ENCODE peak calls at places on chromosomes 4 and X, in five cellular contexts. B, D, K, S and P are unnamed samples.

GRCh38 chrX:46620505-46620904 is 46.9 kb downstream of the CHST7 start:
- DNase-seq in B (no peak), D (no peak), K (no peak), S (no peak), P (no peak)

GRCh38 chr4:18021470-18021719 is 160 bp downstream of the LCORL start:
- DNase-seq in B (no peak), D (no peak), K (no peak), S (no peak), P (no peak)

GRCh38 chr4:102586644-102587021 is 85.5 kb downstream of the NFKB1 start:
- DNase-seq in B (no peak), D (no peak), K (no peak), S (no peak), P (no peak)

GRCh38 chrX:84064164-84064563 is 123.8 kb downstream of the RPS6KA6 start:
- DNase-seq in B (no peak), D (no peak), K (no peak), S (no peak), P (no peak)

GRCh38 chrX:103467156-103467555 is 52.1 kb downstream of the RAB40A start:
- DNase-seq in B (no peak), D (no peak), K (no peak), S (no peak), P (no peak)

GRCh38 chr4:94406668-94407437 is 44.9 kb upstream of the PDLIM5 start:
- DNase-seq in B (peak; percentile 67), D (peak; percentile 87), K (peak; percentile 66), S (peak; percentile 73), P (peak; percentile 73)

GRCh38 chrX:37701588-37701987 is 16.0 kb downstream of the XK start:
- DNase-seq in B (no peak), D (no peak), K (peak; percentile 22), S (no peak), P (no peak)

GRCh38 chrX:14359316-14359715 is 170.0 kb upstream of the GLRA2 start:
- DNase-seq in B (no peak), D (no peak), K (no peak), S (no peak), P (no peak)

GRCh38 chr4:85968945-85969830 is 390.7 kb downstream of the MAPK10 start:
- DNase-seq in B (peak; percentile 15), D (no peak), K (peak; percentile 10), S (no peak), P (no peak)

GRCh38 chr4:1216869-1217294 is 32.0 kb downstream of the CTBP1 start:
- DNase-seq in B (no peak), D (no peak), K (no peak), S (no peak), P (no peak)
- TF ChIP-seq CTCF in B (no peak), D (no peak), K (no peak), S (no peak), P (no peak)

GRCh38 chr4:83993774-83994173 is 457.9 kb downstream of the GPAT3 start:
- DNase-seq in B (no peak), D (no peak), K (peak; percentile 16), S (no peak), P (no peak)
- TF ChIP-seq CTCF in B (peak; percentile 26), D (no peak), K (peak; percentile 11), S (peak; percentile 53), P (peak; percentile 16)

GRCh38 chrX:129823523-129823922 is 20.2 kb downstream of the ZDHHC9 start:
- DNase-seq in B (no peak), D (no peak), K (no peak), S (no peak), P (no peak)

GRCh38 chrX:129824620-129825019 is 19.1 kb downstream of the ZDHHC9 start:
- DNase-seq in B (no peak), D (no peak), K (no peak), S (no peak), P (no peak)

GRCh38 chrX:129825746-129826505 is 17.8 kb downstream of the ZDHHC9 start:
- DNase-seq in B (no peak), D (no peak), K (no peak), S (no peak), P (no peak)

DNA sequence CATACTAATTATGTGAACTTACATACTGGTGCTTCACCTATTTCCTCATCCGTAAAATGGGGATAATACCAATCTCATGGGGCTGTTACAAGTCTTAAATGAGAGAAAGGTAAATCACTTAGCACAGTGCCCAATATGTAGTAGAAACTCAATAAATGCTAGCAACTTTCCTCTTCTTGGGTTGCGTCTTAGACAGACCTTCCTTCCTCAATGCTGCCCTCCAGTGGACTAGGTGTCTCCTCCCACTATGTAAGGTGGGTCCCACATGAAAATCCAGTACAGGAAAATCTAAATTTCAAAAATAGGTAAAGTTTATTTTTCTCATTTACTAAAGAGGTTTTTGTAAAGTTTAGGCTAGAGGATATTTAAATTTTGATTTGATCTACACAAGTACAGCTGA is 20.6 kb downstream of the ZDHHC9 start:
- DNase-seq in B (no peak), D (no peak), K (peak; percentile 30), S (no peak), P (no peak)
- TF ChIP-seq CTCF in B (peak; percentile 57), D (no peak), K (peak; percentile 47), S (peak; percentile 54), P (peak; percentile 48)

GRCh38 chr4:108060164-108060563 is 70.5 kb downstream of the HADH start:
- DNase-seq in B (peak; percentile 4), D (peak; percentile 25), K (no peak), S (peak; percentile 41), P (no peak)
- TF ChIP-seq CTCF in B (peak; percentile 29), D (no peak), K (no peak), S (peak; percentile 57), P (peak; percentile 29)

DNA sequence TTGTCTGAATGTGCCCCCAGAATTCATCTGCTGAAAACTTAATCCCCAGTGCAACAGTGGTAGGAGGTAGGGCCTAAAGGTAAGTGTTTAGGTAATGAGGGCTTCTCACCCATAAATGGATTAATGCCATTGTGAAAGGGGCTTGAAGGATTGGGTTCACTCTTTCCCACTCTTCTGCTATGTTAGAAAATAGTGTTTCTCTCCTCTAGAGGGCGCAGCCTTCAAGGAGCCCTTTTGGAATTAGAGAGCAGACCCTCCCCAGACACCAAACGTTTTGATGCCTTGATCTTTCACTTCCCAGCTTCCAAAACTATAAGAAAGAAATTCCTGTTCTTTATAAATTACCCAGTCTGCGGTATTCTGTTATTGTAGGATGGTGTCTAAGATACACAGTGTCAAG is 706.4 kb downstream of the SMARCA1 start:
- DNase-seq in B (no peak), D (no peak), K (peak; percentile 5), S (no peak), P (no peak)
- TF ChIP-seq CTCF in B (no peak), D (no peak), K (peak; percentile 61), S (peak; percentile 22), P (peak; percentile 5)

GRCh38 chr4:154349829-154350228 is 141.8 kb downstream of the DCHS2 start:
- DNase-seq in B (no peak), D (no peak), K (no peak), S (peak; percentile 13), P (no peak)

GRCh38 chr4:154344686-154345085 is 146.9 kb downstream of the DCHS2 start:
- DNase-seq in B (no peak), D (no peak), K (no peak), S (peak; percentile 19), P (no peak)

GRCh38 chr4:154345359-154345758 is 146.2 kb downstream of the DCHS2 start:
- DNase-seq in B (no peak), D (no peak), K (no peak), S (no peak), P (no peak)

GRCh38 chr4:154348657-154349056 is 142.9 kb downstream of the DCHS2 start:
- DNase-seq in B (no peak), D (no peak), K (no peak), S (no peak), P (no peak)
- TF ChIP-seq CTCF in B (no peak), D (no peak), K (no peak), S (peak; percentile 25), P (no peak)